ENCODE peak calls at places on chromosomes 2 and 18, in ten cellular contexts. J is left lung; Y is progenitor cell of endocrine pancreas; I is globus pallidus; C is GM23248; Q is stimulated activated CD4-positive, alpha-beta T cell treated with anti-CD3 and anti-CD28 coated beads, Interleukin-2, amount 100 ng/mL, for 48 hours; N is CD4-positive, alpha-beta T cell; A is left ventricle myocardium superior; B is central memory CD4-positive, alpha-beta T cell; V is sigmoid colon. S is an unnamed sample.

GRCh38 chr18:7317804-7318231 is 86.9 kb downstream of the LRRC30 start:
- DNase-seq in I (no peak), J (no peak), V (no peak), C (no peak), N (no peak), B (no peak), Y (no peak), A (no peak), Q (no peak), S (no peak)

GRCh38 chr2:231525248-231526163 is 4.7 kb downstream of the NMUR1 start:
- DNase-seq in I (no peak), Y (no peak), B (no peak), J (no peak), N (no peak), C (no peak), V (peak; percentile 48), Q (no peak), A (no peak), S (no peak)

GRCh38 chr2:213995400-213996105 is 415.3 kb upstream of the VWC2L start:
- DNase-seq in J (no peak), Y (no peak), V (no peak), N (no peak), I (no peak), B (no peak), Q (no peak), A (no peak), C (peak; percentile 98), S (no peak)

GRCh38 chr2:127217470-127218325 is 2.4 kb downstream of the CYP27C1 start:
- DNase-seq in B (no peak), V (no peak), N (no peak), A (no peak), I (no peak), Y (no peak), Q (no peak), C (peak; percentile 87), J (no peak), S (no peak)

GRCh38 chr2:239930871-239931771 is 94.0 kb downstream of the NDUFA10 start:
- DNase-seq in J (no peak), V (peak; percentile 46), N (no peak), A (no peak), Q (no peak), I (no peak), B (no peak), C (no peak), Y (no peak), S (no peak)

GRCh38 chr2:20877944-20878343 is 55.0 kb upstream of the LDAH start:
- DNase-seq in Q (no peak), I (no peak), C (no peak), V (no peak), J (no peak), B (no peak), N (no peak), A (no peak), Y (no peak), S (no peak)

GRCh38 chr2:162106146-162106551 is 32.1 kb upstream of the DPP4 start:
- DNase-seq in C (peak; percentile 63), B (no peak), Q (no peak), N (no peak), V (no peak), J (no peak), A (no peak), Y (no peak), I (no peak), S (no peak)

GRCh38 chr2:96860065-96861029 is 2.5 kb upstream of the ANKRD39 start:
- DNase-seq in C (no peak), V (peak; percentile 75), J (no peak), Y (no peak), I (no peak), A (no peak), B (peak; percentile 30), Q (no peak), N (no peak), S (no peak)

GRCh38 chr18:42574871-42575270 is 540.6 kb downstream of the RIT2 start:
- DNase-seq in I (no peak), V (no peak), J (no peak), B (no peak), C (no peak), N (no peak), Q (no peak), A (peak; percentile 30), Y (no peak), S (no peak)

GRCh38 chr2:1510184-1510583 is 96.9 kb downstream of the TPO start:
- DNase-seq in B (no peak), Y (no peak), V (no peak), J (peak; percentile 14), N (no peak), A (no peak), I (no peak), C (no peak), Q (no peak), S (no peak)

GRCh38 chr2:165718811-165719210 is 75.2 kb downstream of the GALNT3 start:
- DNase-seq in J (no peak), B (no peak), A (no peak), N (no peak), C (no peak), I (peak; percentile 73), Q (no peak), V (no peak), Y (no peak), S (no peak)

GRCh38 chr2:133780099-133780996 is 212.1 kb upstream of the NCKAP5 start:
- DNase-seq in N (no peak), I (peak; percentile 83), Y (peak; percentile 50), V (no peak), C (peak; percentile 65), J (no peak), Q (peak; percentile 17), B (no peak), A (no peak), S (no peak)

GRCh38 chr2:75020476-75020875 is 62.0 kb downstream of the POLE4 start:
- DNase-seq in I (no peak), Q (no peak), N (no peak), J (no peak), A (no peak), B (no peak), C (no peak), V (no peak), Y (no peak), S (no peak)

GRCh38 chr2:201419057-201419635 is 32.1 kb downstream of the TRAK2 start:
- DNase-seq in Y (no peak), Q (no peak), N (no peak), A (no peak), B (no peak), J (no peak), I (no peak), V (no peak), C (peak; percentile 45), S (no peak)

GRCh38 chr2:217076651-217077232 is 216.9 kb upstream of the TNP1 start:
- DNase-seq in C (no peak), Q (no peak), Y (no peak), V (no peak), B (no peak), A (no peak), N (no peak), J (no peak), I (no peak), S (no peak)

GRCh38 chr2:171846894-171847293 is 47.1 kb downstream of the SLC25A12 start:
- DNase-seq in N (no peak), J (no peak), Y (no peak), I (no peak), C (no peak), Q (no peak), V (no peak), A (no peak), B (no peak), S (no peak)

GRCh38 chr2:187644991-187645390 is 90.8 kb upstream of the TFPI start:
- DNase-seq in Y (no peak), N (no peak), B (no peak), C (peak; percentile 14), A (no peak), I (no peak), V (no peak), Q (no peak), J (no peak), S (no peak)

GRCh38 chr2:106759962-106760361 is 126.0 kb downstream of the ST6GAL2 start:
- DNase-seq in I (no peak), Q (no peak), N (no peak), B (no peak), C (no peak), Y (no peak), V (no peak), A (no peak), J (no peak), S (no peak)

GRCh38 chr2:65228249-65228750 is 669 bp downstream of the ACTR2 start:
- DNase-seq in N (no peak), Q (peak; percentile 3), A (no peak), Y (no peak), I (peak; percentile 41), C (peak; percentile 70), J (no peak), V (no peak), B (peak; percentile 67), S (no peak)

GRCh38 chr2:111705711-111706323 is 178.2 kb downstream of the ANAPC1 start:
- DNase-seq in N (peak; percentile 19), Q (peak; percentile 33), V (no peak), J (no peak), Y (no peak), C (peak; percentile 75), I (no peak), A (no peak), B (peak; percentile 14), S (no peak)

GRCh38 chr2:46780411-46780800 is 135.2 kb downstream of the MCFD2 start:
- DNase-seq in C (peak; percentile 56), A (peak; percentile 72), J (no peak), B (no peak), Y (no peak), I (no peak), V (peak; percentile 88), N (no peak), Q (no peak), S (no peak)

GRCh38 chr2:241001413-241002274 is 3.2 kb downstream of the SNED1 start:
- DNase-seq in A (no peak), V (peak; percentile 57), N (no peak), B (no peak), Q (no peak), Y (no peak), J (no peak), C (no peak), I (no peak), S (no peak)

GRCh38 chr2:25204190-25204838 is 35.9 kb upstream of the POMC start:
- DNase-seq in C (peak; percentile 64), B (no peak), A (no peak), Q (no peak), I (no peak), V (no peak), J (no peak), N (no peak), Y (no peak), S (no peak)

GRCh38 chr2:69382547-69382946 is 4.5 kb downstream of the GFPT1 start:
- DNase-seq in A (no peak), V (no peak), B (no peak), Y (no peak), J (no peak), N (no peak), C (no peak), Q (no peak), I (no peak), S (no peak)

GRCh38 chr2:155997538-155997937 is 335.0 kb downstream of the NR4A2 start:
- DNase-seq in A (no peak), B (no peak), J (no peak), C (no peak), V (no peak), I (no peak), Q (no peak), N (no peak), Y (no peak), S (no peak)

GRCh38 chr2:153101187-153101586 is 377.4 kb downstream of the RPRM start:
- DNase-seq in Y (no peak), I (no peak), J (no peak), Q (no peak), B (no peak), V (no peak), N (no peak), A (no peak), C (no peak), S (no peak)

GRCh38 chr2:209322041-209322440 is 101.8 kb upstream of the MAP2 start:
- DNase-seq in A (no peak), V (no peak), B (no peak), Q (no peak), N (no peak), J (no peak), C (no peak), I (no peak), Y (no peak), S (no peak)

GRCh38 chr2:238549866-238550265 is 123.1 kb downstream of the ASB1 start:
- DNase-seq in C (no peak), A (no peak), Y (no peak), Q (no peak), J (no peak), B (no peak), N (no peak), I (no peak), V (no peak), S (no peak)

S was measured in D721Med.